ENCODE peak calls at places on chromosomes 11 and 22, in six cellular contexts. B is nephron progenitor cell; M is HCT116; A is effector CD4-positive, alpha-beta T cell; D is stimulated activated CD4-positive, alpha-beta T cell treated with anti-CD3 and anti-CD28 coated beads, Interleukin-2, amount 100 ng/mL, for 24 hours; J is ACHN. F is an unnamed sample.

GRCh38 chr11:123430736-123431356 is 777 bp downstream of the GRAMD1B start:
- DNase-seq in B (peak; percentile 60), M (no peak), A (peak; percentile 21), D (peak; percentile 50), J (no peak), F (peak; percentile 83)

GRCh38 chr11:96341237-96342130 is 1.5 kb downstream of the MAML2 start:
- DNase-seq in B (no peak), M (no peak), A (peak; percentile 64), D (peak; percentile 63), J (peak; percentile 72), F (peak; percentile 54)

GRCh38 chr22:35985361-35985760 is 43.3 kb downstream of the RBFOX2 start:
- DNase-seq in B (no peak), M (no peak), A (no peak), D (no peak), J (no peak), F (no peak)

GRCh38 chr11:8356731-8357504 is 93.2 kb upstream of the LMO1 start:
- DNase-seq in B (peak; percentile 67), M (no peak), A (no peak), D (no peak), J (no peak), F (peak; percentile 61)

GRCh38 chr11:115301029-115301428 is 203.2 kb downstream of the CADM1 start:
- DNase-seq in B (no peak), M (no peak), A (no peak), D (no peak), J (peak; percentile 58), F (no peak)

GRCh38 chr11:116696381-116696941 is 76.3 kb downstream of the BUD13 start:
- DNase-seq in B (no peak), M (no peak), A (no peak), D (no peak), J (no peak), F (no peak)

GRCh38 chr11:33040127-33040861 is 922 bp downstream of the TCP11L1 start:
- DNase-seq in B (no peak), M (no peak), A (peak; percentile 26), D (peak; percentile 51), J (no peak), F (no peak)

GRCh38 chr11:31387379-31387778 is 17.7 kb downstream of the DNAJC24 start:
- DNase-seq in B (no peak), M (no peak), A (no peak), D (no peak), J (no peak), F (no peak)

GRCh38 chr22:48976556-48977535 is 850.8 kb downstream of the BRD1 start:
- DNase-seq in B (no peak), M (no peak), A (no peak), D (no peak), J (no peak), F (peak; percentile 16)

GRCh38 chr22:23565942-23566715 is 14.0 kb downstream of the IGLL1 start:
- DNase-seq in B (peak; percentile 75), M (no peak), A (no peak), D (no peak), J (no peak), F (no peak)

GRCh38 chr11:131465746-131466145 is 95.3 kb downstream of the NTM start:
- DNase-seq in B (peak; percentile 72), M (no peak), A (no peak), D (no peak), J (no peak), F (no peak)

GRCh38 chr11:1341928-1342524 is 32.6 kb upstream of the TOLLIP start:
- DNase-seq in B (no peak), M (no peak), A (no peak), D (no peak), J (no peak), F (no peak)

GRCh38 chr11:91773090-91773489 is 451.5 kb upstream of the FAT3 start:
- DNase-seq in B (no peak), M (no peak), A (no peak), D (no peak), J (no peak), F (no peak)

GRCh38 chr11:15258433-15259350 is 144.0 kb downstream of the INSC start:
- DNase-seq in B (no peak), M (peak; percentile 51), A (no peak), D (no peak), J (peak; percentile 86), F (no peak)

GRCh38 chr11:15800121-15800800 is 556.1 kb downstream of the SOX6 start:
- DNase-seq in B (no peak), M (no peak), A (no peak), D (no peak), J (no peak), F (peak; percentile 68)

F was measured in Right ventricle myocardium superior.